ENCODE peak calls at places on chromosomes 1 and 21, in seven cellular contexts. U is T-helper 2 cell; M is NCI-H1417; Y is NCI-H82; V is activated T-helper 9 cell treated with anti-CD3 and anti-CD28 coated beads, Interleukin-2, amount 50 U/mL, for 16 hours; G is posterior cingulate gyrus; H is stimulated activated CD8-positive, alpha-beta memory T cell treated with anti-CD3 and anti-CD28 coated beads, Interleukin-4, amount 100 ng/mL, for 48 hours. E is an unnamed sample.

GRCh38 chr1:53148123-53148522 is 5.7 kb upstream of the SLC1A7 start:
- DNase-seq in U (no peak), M (no peak), Y (no peak), V (no peak), G (no peak), H (no peak), E (no peak)

GRCh38 chr1:246428542-246429308 is 78.4 kb downstream of the SMYD3 start:
- DNase-seq in U (peak; percentile 95), M (no peak), Y (no peak), V (no peak), G (no peak), H (peak; percentile 67), E (no peak)

GRCh38 chr1:201361652-201362504 is 15.6 kb downstream of the TNNT2 start:
- DNase-seq in U (peak; percentile 23), M (peak; percentile 37), Y (peak; percentile 80), V (no peak), G (peak; percentile 28), H (peak; percentile 63), E (peak; percentile 48)

GRCh38 chr1:100353988-100354387 is 1.7 kb downstream of the CDC14A start:
- DNase-seq in U (peak; percentile 10), M (peak; percentile 6), Y (peak; percentile 18), V (no peak), G (no peak), H (no peak), E (no peak)

GRCh38 chr1:186828612-186829542 is at the start of gene PLA2G4A:
- DNase-seq in U (peak; percentile 69), M (no peak), Y (peak; percentile 84), V (no peak), G (no peak), H (no peak), E (no peak)

GRCh38 chr1:17606826-17607440 is 67.4 kb downstream of the ARHGEF10L start:
- DNase-seq in U (peak; percentile 19), M (peak; percentile 43), Y (peak; percentile 78), V (no peak), G (peak; percentile 80), H (peak; percentile 78), E (peak; percentile 68)

GRCh38 chr1:43309626-43310025 is 8.8 kb downstream of the TIE1 start:
- DNase-seq in U (no peak), M (no peak), Y (no peak), V (no peak), G (no peak), H (no peak), E (no peak)

GRCh38 chr1:171585715-171586114 is 36.3 kb upstream of the MYOCOS start:
- DNase-seq in U (no peak), M (no peak), Y (no peak), V (no peak), G (no peak), H (no peak), E (no peak)

GRCh38 chr21:20443558-20444155 is 554.6 kb upstream of the NCAM2 start:
- DNase-seq in U (no peak), M (no peak), Y (peak; percentile 66), V (no peak), G (no peak), H (no peak), E (no peak)

GRCh38 chr1:241592273-241592958 is 47.8 kb downstream of the CHML start:
- DNase-seq in U (peak; percentile 19), M (no peak), Y (no peak), V (no peak), G (no peak), H (no peak), E (no peak)

GRCh38 chr1:89607888-89608626 is 24.9 kb upstream of the LRRC8C start:
- DNase-seq in U (peak; percentile 95), M (no peak), Y (peak; percentile 25), V (peak; percentile 52), G (no peak), H (peak; percentile 79), E (no peak)

GRCh38 chr1:228457396-228458176 is 29.6 kb upstream of the RNF187 start:
- DNase-seq in U (peak; percentile 99), M (peak; percentile 97), Y (peak; percentile 100), V (peak; percentile 72), G (peak; percentile 76), H (peak; percentile 84), E (peak; percentile 77)

GRCh38 chr1:163258181-163258580 is 55.5 kb upstream of the RGS5 start:
- DNase-seq in U (no peak), M (no peak), Y (no peak), V (no peak), G (no peak), H (no peak), E (no peak)

GRCh38 chr21:36658926-36659325 is 40.0 kb upstream of the SIM2 start:
- DNase-seq in U (no peak), M (no peak), Y (no peak), V (no peak), G (no peak), H (no peak), E (no peak)

GRCh38 chr1:181061891-181062777 is 26.4 kb upstream of the IER5 start:
- DNase-seq in U (no peak), M (no peak), Y (no peak), V (no peak), G (no peak), H (peak; percentile 35), E (no peak)

GRCh38 chr1:221832617-221833016 is 90.7 kb upstream of the DUSP10 start:
- DNase-seq in U (no peak), M (no peak), Y (no peak), V (no peak), G (no peak), H (no peak), E (no peak)

GRCh38 chr1:92623187-92623778 is 136.6 kb upstream of the GFI1 start:
- DNase-seq in U (peak; percentile 49), M (no peak), Y (peak; percentile 41), V (no peak), G (no peak), H (no peak), E (no peak)

GRCh38 chr1:244778356-244778755 is 57.1 kb upstream of the COX20 start:
- DNase-seq in U (no peak), M (no peak), Y (no peak), V (no peak), G (no peak), H (no peak), E (no peak)

GRCh38 chr1:14907416-14907815 is 246.1 kb upstream of the TMEM51 start:
- DNase-seq in U (no peak), M (no peak), Y (no peak), V (no peak), G (no peak), H (no peak), E (no peak)

GRCh38 chr1:245698860-245699259 is 544.1 kb downstream of the KIF26B start:
- DNase-seq in U (no peak), M (no peak), Y (no peak), V (no peak), G (no peak), H (no peak), E (no peak)

GRCh38 chr1:229272164-229273158 is 1.6 kb downstream of the RAB4A start:
- DNase-seq in U (no peak), M (no peak), Y (peak; percentile 71), V (no peak), G (no peak), H (no peak), E (no peak)